ENCODE peak calls at places on chromosomes 11 and 22, in six cellular contexts. G is stimulated activated CD8-positive, alpha-beta memory T cell treated with anti-CD3 and anti-CD28 coated beads, Interleukin-7, amount 100 ng/mL, for 1 hour; R is ACHN; U is CD8-positive, alpha-beta memory T cell; D is left cardiac atrium; Z is caudate nucleus. M is an unnamed sample.

GRCh38 chr11:65473275-65473860 is 25.5 kb upstream of the MALAT1 start:
- DNase-seq in Z (no peak), R (no peak), U (no peak), D (no peak), G (no peak), M (no peak)

GRCh38 chr11:818396-819128 is at the start of gene PNPLA2:
- DNase-seq in Z (no peak), D (no peak), R (peak), G (no peak), U (no peak), M (no peak)

GRCh38 chr11:111946499-111946898 is 9.4 kb downstream of the DIXDC1 start:
- DNase-seq in G (no peak), D (no peak), R (no peak), Z (no peak), U (no peak), M (no peak)

GRCh38 chr11:104946907-104947306 is 21.5 kb downstream of the CASP4 start:
- DNase-seq in D (no peak), R (peak), G (no peak), U (no peak), Z (no peak), M (peak)

GRCh38 chr11:63548178-63548577 is 11.6 kb downstream of the PLAAT4 start:
- DNase-seq in G (no peak), D (no peak), R (no peak), U (no peak), Z (no peak), M (no peak)

GRCh38 chr11:44858796-44859527 is 91.7 kb downstream of the TP53I11 start:
- DNase-seq in D (no peak), Z (no peak), U (no peak), G (no peak), R (no peak), M (no peak)

GRCh38 chr22:30855266-30855665 is 113.3 kb downstream of the MORC2 start:
- DNase-seq in D (no peak), G (no peak), Z (no peak), R (no peak), U (no peak), M (no peak)

GRCh38 chr11:90288207-90288821 is 65.5 kb upstream of the CHORDC1 start:
- DNase-seq in D (no peak), U (no peak), Z (no peak), R (peak), G (no peak), M (no peak)

GRCh38 chr22:37065149-37065548 is 13.6 kb downstream of the KCTD17 start:
- DNase-seq in G (no peak), Z (no peak), U (no peak), D (no peak), R (no peak), M (no peak)

GRCh38 chr11:57172031-57172430 is 9.7 kb upstream of the LRRC55 start:
- DNase-seq in G (no peak), Z (no peak), D (no peak), U (no peak), R (no peak), M (no peak)

GRCh38 chr11:66115638-66116410 is 45.8 kb downstream of the PACS1 start:
- DNase-seq in R (no peak), U (no peak), Z (no peak), G (no peak), D (no peak), M (peak)

GRCh38 chr11:70894566-70894965 is 357.8 kb downstream of the SHANK2 start:
- DNase-seq in U (no peak), Z (no peak), R (no peak), D (no peak), G (no peak), M (no peak)

GRCh38 chr11:116693206-116694016 is 79.4 kb downstream of the BUD13 start:
- DNase-seq in D (no peak), G (no peak), R (no peak), Z (no peak), U (no peak), M (no peak)

GRCh38 chr22:37196539-37197450 is 8.7 kb upstream of the C1QTNF6 start:
- DNase-seq in Z (no peak), G (no peak), U (no peak), D (peak), R (peak), M (no peak)

GRCh38 chr11:124793466-124794278 is 6.5 kb downstream of the MSANTD2 start:
- DNase-seq in G (no peak), Z (no peak), R (peak), U (no peak), D (no peak), M (peak)

GRCh38 chr22:42716221-42716620 is 4.4 kb downstream of the A4GALT start:
- DNase-seq in U (no peak), G (no peak), R (no peak), D (no peak), Z (no peak), M (no peak)

GRCh38 chr11:59273008-59273841 is 60.5 kb upstream of the MPEG1 start:
- DNase-seq in Z (no peak), D (no peak), G (no peak), U (no peak), R (no peak), M (peak)

GRCh38 chr11:17683378-17684161 is 35.8 kb upstream of the MYOD1 start:
- DNase-seq in R (peak), Z (no peak), G (no peak), D (no peak), U (no peak), M (no peak)